ENCODE peak calls at places on chromosomes 6 and 20, in five cellular contexts. S is PC-3, T is cerebellar nuclear complex, J is SK-N-MC, D is hippocampal formation. Z is an unnamed sample.

GRCh38 chr6:2534406-2535139 is 216.1 kb downstream of the MYLK4 start:
- DNase-seq in S (no peak), T (no peak), J (peak), D (no peak), Z (no peak)

GRCh38 chr6:142409794-142410193 is 108.0 kb downstream of the ADGRG6 start:
- DNase-seq in S (no peak), T (no peak), J (no peak), D (no peak), Z (no peak)

GRCh38 chr6:162211022-162211421 is 516.5 kb downstream of the PRKN start:
- DNase-seq in S (no peak), T (no peak), J (no peak), D (no peak), Z (no peak)

GRCh38 chr6:3231213-3232016 is 4.0 kb upstream of the TUBB2B start:
- DNase-seq in S (peak), T (peak), J (no peak), D (peak), Z (peak)

GRCh38 chr6:12286381-12287132 is 3.6 kb upstream of the EDN1 start:
- DNase-seq in S (peak), T (no peak), J (peak), D (no peak), Z (no peak)

GRCh38 chr6:158044525-158044888 is 62.8 kb downstream of the SYNJ2 start:
- DNase-seq in S (no peak), T (no peak), J (no peak), D (no peak), Z (no peak)

GRCh38 chr6:53529324-53530036 is 15.4 kb downstream of the GCLC start:
- DNase-seq in S (no peak), T (no peak), J (no peak), D (no peak), Z (peak)

GRCh38 chr20:20731945-20732296 is 19.5 kb upstream of the RALGAPA2 start:
- DNase-seq in S (no peak), T (no peak), J (no peak), D (no peak), Z (no peak)

GRCh38 chr6:5660772-5661171 is 346.0 kb downstream of the NRN1 start:
- DNase-seq in S (no peak), T (no peak), J (no peak), D (no peak), Z (no peak)

GRCh38 chr6:143225929-143226328 is 165.2 kb downstream of the AIG1 start:
- DNase-seq in S (no peak), T (no peak), J (no peak), D (no peak), Z (no peak)